ENCODE peak calls at places on chromosomes 13 and 19, in six cellular contexts. R is CD4-positive, alpha-beta T cell; U is neural crest cell; T is mesothelial cell of epicardium; F is kidney epithelial cell; H is body of pancreas. V is an unnamed sample.
A peak's percentile ranks its signal among the peaks of the same experiment; 100 is the strongest.

GRCh38 chr19:41478171-41478570 is 35.2 kb downstream of the ERICH4 start:
- DNase-seq in T (no peak), R (no peak), H (no peak), F (no peak), U (no peak), V (no peak)

GRCh38 chr13:94558721-94559120 is 37.2 kb downstream of the TGDS start:
- DNase-seq in T (no peak), H (no peak), U (no peak), F (no peak), R (no peak), V (no peak)

GRCh38 chr19:14118165-14119051 is 846 bp upstream of the PRKACA start:
- DNase-seq in R (peak; percentile 66), U (no peak), T (peak; percentile 49), H (peak; percentile 59), F (peak; percentile 42), V (no peak)

GRCh38 chr19:14181906-14182305 is 24.1 kb downstream of the ADGRL1 start:
- DNase-seq in T (no peak), H (no peak), R (no peak), F (no peak), U (no peak), V (no peak)

GRCh38 chr13:27988520-27988919 is at the start of gene URAD:
- DNase-seq in T (no peak), U (no peak), H (no peak), R (no peak), F (no peak), V (no peak)

GRCh38 chr13:95356916-95357315 is 55.7 kb upstream of the ABCC4 start:
- DNase-seq in U (no peak), H (no peak), F (no peak), T (no peak), R (no peak), V (no peak)

GRCh38 chr19:49987159-49987698 is 26.3 kb upstream of the SIGLEC11 start:
- DNase-seq in T (peak; percentile 95), F (peak; percentile 55), U (peak; percentile 93), R (peak; percentile 86), H (peak; percentile 94), V (peak; percentile 98)

GRCh38 chr19:41323023-41323422 is 13.1 kb downstream of the CCDC97 start:
- DNase-seq in H (no peak), R (no peak), U (no peak), F (no peak), T (no peak), V (peak; percentile 24)

GRCh38 chr13:50512602-50513527 is 330.6 kb downstream of the DLEU7 start:
- DNase-seq in H (no peak), T (no peak), R (peak; percentile 14), U (peak; percentile 24), F (no peak), V (peak; percentile 38)

GRCh38 chr13:23776698-23777570 is 112.3 kb downstream of the MIPEP start:
- DNase-seq in U (no peak), T (no peak), H (no peak), R (no peak), F (no peak), V (no peak)

GRCh38 chr13:97715763-97716162 is 237.7 kb upstream of the IPO5 start:
- DNase-seq in T (no peak), U (no peak), F (no peak), R (no peak), H (no peak), V (no peak)

GRCh38 chr13:99041337-99041736 is 63.5 kb upstream of the DOCK9 start:
- DNase-seq in F (no peak), R (no peak), H (no peak), T (no peak), U (no peak), V (no peak)

GRCh38 chr19:12825259-12826131 is 8.9 kb downstream of the RTBDN start:
- DNase-seq in T (no peak), F (no peak), R (no peak), U (peak; percentile 68), H (no peak), V (peak; percentile 84)

GRCh38 chr13:103277099-103277498 is 210.9 kb upstream of the SLC10A2 start:
- DNase-seq in U (no peak), H (no peak), F (no peak), T (no peak), R (no peak), V (no peak)

GRCh38 chr13:28401303-28402056 is 93.4 kb downstream of the FLT1 start:
- DNase-seq in U (no peak), R (no peak), H (no peak), T (no peak), F (no peak), V (no peak)

GRCh38 chr13:73372691-73373627 is 314.2 kb downstream of the KLF5 start:
- DNase-seq in R (no peak), F (no peak), T (no peak), H (no peak), U (no peak), V (no peak)

GRCh38 chr19:43439183-43440063 is 24.7 kb downstream of the TEX101 start:
- DNase-seq in R (peak; percentile 65), U (no peak), F (no peak), H (no peak), T (no peak), V (no peak)

GRCh38 chr19:21269813-21270212 is 59.4 kb downstream of the ZNF708 start:
- DNase-seq in F (no peak), U (no peak), T (no peak), H (no peak), R (no peak), V (no peak)

GRCh38 chr19:33235269-33235995 is 9.8 kb upstream of the SLC7A10 start:
- DNase-seq in H (peak; percentile 84), T (peak; percentile 85), R (peak; percentile 63), U (peak; percentile 94), F (no peak), V (peak; percentile 91)

GRCh38 chr13:24178847-24179845 is 18.6 kb downstream of the SPATA13 start:
- DNase-seq in T (no peak), F (no peak), R (no peak), H (no peak), U (no peak), V (no peak)

GRCh38 chr19:8321760-8322637 is 703 bp downstream of the RPS28 start:
- DNase-seq in T (no peak), U (no peak), F (no peak), H (no peak), R (no peak), V (no peak)

GRCh38 chr19:873084-874019 is 13.9 kb downstream of the CFD start:
- DNase-seq in U (no peak), F (no peak), R (peak; percentile 90), H (no peak), T (no peak), V (no peak)

GRCh38 chr13:38879278-38879677 is 111.4 kb downstream of the STOML3 start:
- DNase-seq in U (no peak), H (no peak), T (no peak), R (no peak), F (no peak), V (no peak)

GRCh38 chr19:31313291-31314030 is 35.8 kb downstream of the TSHZ3 start:
- DNase-seq in T (no peak), F (no peak), H (no peak), U (no peak), R (no peak), V (no peak)

GRCh38 chr19:41425174-41426115 is 1.7 kb downstream of the B3GNT8 start:
- DNase-seq in T (no peak), F (no peak), R (no peak), U (no peak), H (no peak), V (no peak)

GRCh38 chr19:33550741-33551140 is 29.1 kb upstream of the PEPD start:
- DNase-seq in U (no peak), R (no peak), F (no peak), H (no peak), T (no peak), V (no peak)

GRCh38 chr13:25415196-25415595 is 43.4 kb downstream of the ATP8A2 start:
- DNase-seq in F (no peak), H (no peak), T (no peak), R (no peak), U (no peak), V (no peak)

GRCh38 chr13:74674701-74675100 is 540.5 kb upstream of the KLF12 start:
- DNase-seq in T (no peak), F (no peak), H (no peak), R (no peak), U (no peak), V (no peak)

GRCh38 chr19:3520166-3521103 is 14.3 kb downstream of the FZR1 start:
- DNase-seq in U (no peak), H (no peak), R (no peak), F (no peak), T (no peak), V (no peak)
- TF ChIP-seq CTCF in U (peak; percentile 34), H (no peak), R (no peak), F (no peak), T (no peak), V (no peak)

GRCh38 chr13:30216111-30216510 is 91.2 kb downstream of the KATNAL1 start:
- DNase-seq in H (no peak), T (no peak), U (no peak), R (no peak), F (no peak), V (no peak)
- TF ChIP-seq CTCF in H (no peak), T (no peak), U (no peak), R (no peak), F (no peak), V (no peak)

GRCh38 chr13:102089177-102089576 is 312.7 kb downstream of the FGF14 start:
- DNase-seq in U (no peak), H (no peak), R (no peak), F (no peak), T (no peak), V (no peak)

GRCh38 chr13:102090532-102090931 is 311.3 kb downstream of the FGF14 start:
- DNase-seq in T (no peak), H (no peak), F (no peak), R (no peak), U (no peak), V (no peak)

GRCh38 chr13:102089722-102090121 is 312.1 kb downstream of the FGF14 start:
- DNase-seq in T (no peak), R (no peak), F (no peak), H (no peak), U (no peak), V (no peak)

DNA sequence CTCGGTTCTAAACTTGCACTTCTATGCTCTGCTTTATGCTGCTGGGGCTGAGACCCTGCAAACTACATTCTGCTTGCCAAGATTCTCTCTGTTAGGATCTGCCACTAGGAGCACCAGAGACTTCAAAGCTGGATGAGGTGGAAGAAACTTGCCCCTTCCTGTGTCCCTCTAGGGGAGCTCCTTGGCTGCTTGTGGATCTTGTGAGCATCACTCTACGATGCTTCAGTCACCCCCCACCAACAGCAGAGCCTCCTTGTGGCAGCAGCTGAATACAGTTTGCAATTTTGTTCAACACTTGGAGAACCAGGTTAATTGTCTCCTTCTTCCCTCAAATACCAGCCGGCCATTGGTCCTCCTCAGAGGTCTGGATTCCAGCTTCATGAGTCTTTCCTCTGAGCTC is 310.6 kb downstream of the FGF14 start:
- DNase-seq in U (no peak), R (no peak), H (no peak), T (no peak), F (no peak), V (no peak)
- TF ChIP-seq CTCF in U (peak; percentile 24), R (no peak), H (no peak), T (no peak), F (peak; percentile 32), V (no peak)

DNA sequence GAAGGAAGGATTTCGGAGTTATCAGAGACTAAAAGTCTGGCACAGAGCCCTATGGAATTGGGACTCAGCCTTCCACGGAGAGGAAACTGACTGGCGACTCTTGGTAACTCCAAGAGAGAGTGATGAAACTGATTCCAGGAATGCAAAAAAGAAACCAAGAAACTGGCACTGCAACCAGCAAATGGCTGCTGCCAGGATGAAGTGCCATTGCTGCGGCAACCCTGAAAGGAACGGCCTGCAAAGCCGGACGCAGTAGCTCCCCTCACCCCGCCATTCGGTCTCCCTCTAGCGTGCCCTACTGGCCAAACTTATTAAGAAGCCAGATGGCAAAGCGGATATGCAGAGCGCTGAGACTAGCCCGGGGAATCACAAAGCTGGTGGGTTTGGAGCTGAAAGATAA is 236.0 kb downstream of the PCDH9 start:
- DNase-seq in R (no peak), F (peak; percentile 35), H (peak; percentile 68), T (peak; percentile 65), U (peak; percentile 69), V (peak; percentile 75)
- TF ChIP-seq CTCF in R (no peak), F (peak; percentile 79), H (peak; percentile 59), T (peak; percentile 47), U (peak; percentile 68), V (peak; percentile 69)

V was measured in nephron progenitor cell.